ENCODE peak calls at places on chromosome 1, in five cellular contexts. D, N, U, S and A are unnamed samples.

GRCh38 chr1:8389962-8390535 is 72.1 kb downstream of the SLC45A1 start:
- DNase-seq in N (no peak), S (no peak), U (no peak), D (no peak), A (no peak)

GRCh38 chr1:172442404-172442803 is 1.5 kb downstream of the PIGC start:
- DNase-seq in U (no peak), D (no peak), S (no peak), N (no peak), A (no peak)

GRCh38 chr1:227299688-227300087 is 18.6 kb downstream of the CDC42BPA start:
- DNase-seq in S (no peak), N (no peak), U (peak; percentile 41), D (no peak), A (no peak)

GRCh38 chr1:159168043-159168442 is 3.4 kb upstream of the CADM3 start:
- DNase-seq in D (no peak), S (no peak), N (no peak), U (no peak), A (no peak)

GRCh38 chr1:4581807-4582206 is 72.6 kb upstream of the AJAP1 start:
- DNase-seq in U (no peak), D (no peak), N (no peak), S (no peak), A (no peak)

GRCh38 chr1:231584117-231584516 is 42.5 kb upstream of the DISC1 start:
- DNase-seq in S (no peak), N (no peak), D (no peak), U (peak; percentile 82), A (no peak)

GRCh38 chr1:40618108-40618507 is 47.4 kb downstream of the RIMS3 start:
- DNase-seq in D (no peak), S (no peak), N (no peak), U (no peak), A (no peak)

GRCh38 chr1:12056331-12056841 is 6.7 kb upstream of the TNFRSF8 start:
- DNase-seq in N (no peak), D (no peak), S (no peak), U (no peak), A (no peak)

GRCh38 chr1:179971563-179972496 is 17.2 kb downstream of the CEP350 start:
- DNase-seq in S (no peak), U (no peak), N (no peak), D (no peak), A (no peak)

GRCh38 chr1:172637522-172637921 is 21.4 kb upstream of the FASLG start:
- DNase-seq in D (no peak), U (peak; percentile 58), S (no peak), N (no peak), A (no peak)

GRCh38 chr1:117846674-117847425 is 82.6 kb downstream of the GDAP2 start:
- DNase-seq in S (no peak), U (no peak), D (no peak), N (no peak), A (no peak)

GRCh38 chr1:12386130-12386529 is 156.3 kb downstream of the VPS13D start:
- DNase-seq in N (no peak), U (no peak), D (no peak), S (no peak), A (no peak)

GRCh38 chr1:36285450-36286101 is 20.6 kb upstream of the SH3D21 start:
- DNase-seq in S (no peak), N (no peak), U (peak; percentile 94), D (peak; percentile 42), A (no peak)

GRCh38 chr1:220701974-220702373 is 11.8 kb downstream of the C1orf115 start:
- DNase-seq in N (no peak), S (no peak), U (no peak), D (no peak), A (no peak)

GRCh38 chr1:56473582-56474270 is 105.6 kb downstream of the PLPP3 start:
- DNase-seq in D (no peak), S (no peak), U (no peak), N (no peak), A (no peak)

GRCh38 chr1:185483647-185484450 is 166.8 kb upstream of the IVNS1ABP start:
- DNase-seq in N (no peak), S (no peak), U (peak; percentile 43), D (no peak), A (no peak)

GRCh38 chr1:53526451-53527101 is 67.4 kb downstream of the DMRTB1 start:
- DNase-seq in N (peak; percentile 57), U (peak; percentile 81), S (peak; percentile 90), D (peak; percentile 54), A (no peak)

GRCh38 chr1:98373055-98373454 is 288.5 kb upstream of the SNX7 start:
- DNase-seq in U (no peak), S (no peak), N (no peak), D (no peak), A (no peak)

GRCh38 chr1:218948446-218948845 is 225.2 kb upstream of the LYPLAL1 start:
- DNase-seq in D (no peak), N (no peak), U (no peak), S (no peak), A (no peak)

GRCh38 chr1:151639466-151639865 is 27.6 kb downstream of the SNX27 start:
- DNase-seq in U (peak; percentile 23), D (no peak), S (no peak), N (no peak), A (no peak)

GRCh38 chr1:21293537-21294265 is 3.4 kb upstream of the ECE1 start:
- DNase-seq in N (no peak), S (no peak), U (no peak), D (no peak), A (peak; percentile 86)

GRCh38 chr1:184524248-184524647 is 137.4 kb downstream of the C1orf21 start:
- DNase-seq in S (no peak), U (no peak), D (no peak), N (no peak), A (no peak)

GRCh38 chr1:17869826-17870225 is 114.7 kb downstream of the ACTL8 start:
- DNase-seq in N (no peak), U (peak; percentile 25), D (no peak), S (no peak), A (no peak)

GRCh38 chr1:104182251-104182650 is 432.6 kb downstream of the AMY1C start:
- DNase-seq in N (no peak), S (no peak), U (no peak), D (no peak), A (no peak)

GRCh38 chr1:15965228-15965767 is 10.6 kb downstream of the ZBTB17 start:
- DNase-seq in S (peak; percentile 54), D (no peak), N (no peak), U (peak; percentile 46), A (no peak)

GRCh38 chr1:49817681-49818080 is 206.1 kb downstream of the AGBL4 start:
- DNase-seq in S (no peak), N (no peak), U (no peak), D (no peak), A (no peak)

GRCh38 chr1:225871374-225872074 is 10.7 kb downstream of the TMEM63A start:
- DNase-seq in S (peak; percentile 49), U (no peak), N (no peak), D (no peak), A (peak; percentile 32)

GRCh38 chr1:10652626-10653025 is 143.8 kb downstream of the CASZ1 start:
- DNase-seq in D (no peak), N (peak; percentile 58), S (no peak), U (no peak), A (no peak)

GRCh38 chr1:195158091-195158490 is 1450.1 kb downstream of the KCNT2 start:
- DNase-seq in D (no peak), N (no peak), U (no peak), S (no peak), A (no peak)

DNA sequence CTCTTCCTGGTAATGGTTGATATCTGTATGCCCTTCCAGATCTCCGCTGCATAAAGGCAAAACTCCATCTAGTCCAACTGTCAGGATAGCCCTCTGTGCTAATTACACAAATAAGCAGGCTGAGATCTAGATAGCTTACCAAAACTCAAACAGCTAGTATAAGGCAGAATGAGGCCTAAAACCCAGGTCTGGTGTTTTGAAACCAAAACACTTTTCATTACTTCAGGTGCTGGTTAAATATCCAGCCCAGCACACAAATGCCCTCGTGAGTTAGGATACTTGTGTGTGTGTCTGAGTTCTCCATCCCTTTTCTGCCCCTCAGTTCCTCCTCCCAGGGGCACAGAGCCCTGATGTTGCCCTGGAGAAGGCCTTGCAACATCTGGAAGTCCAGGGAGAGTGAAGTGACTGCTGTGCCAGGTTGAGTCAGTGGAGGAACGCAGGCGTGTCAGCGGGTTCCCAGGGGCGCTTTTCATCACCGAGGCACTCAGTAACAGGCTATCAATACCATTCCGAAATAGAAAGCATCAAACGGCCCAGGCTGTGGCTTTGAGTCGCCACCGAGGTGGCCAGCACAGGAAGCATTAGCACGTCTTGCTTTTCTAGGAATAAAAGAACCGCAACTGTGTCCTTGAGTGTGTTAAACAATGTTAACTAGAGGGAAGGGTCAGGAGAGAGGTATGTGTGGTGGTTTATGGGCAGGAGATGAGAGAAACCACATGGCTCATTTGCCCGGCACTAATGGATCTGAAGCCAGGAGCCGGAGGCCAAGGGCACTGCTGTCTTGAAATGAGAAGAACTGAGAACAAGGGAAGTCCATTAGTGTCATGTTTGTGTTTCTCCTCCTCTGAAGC is 90.7 kb upstream of the WLS start:
- DNase-seq in U (peak; percentile 63), N (no peak), D (peak; percentile 66), S (no peak), A (no peak)
- H3K27ac ChIP-seq in U (peak overlapping the region; percentile 53), N (no peak overlapping the region), D (peak overlapping the region; percentile 8), S (no peak overlapping the region), A (no peak overlapping the region)

GRCh38 chr1:192983349-192983980 is 75.7 kb downstream of the UCHL5 start:
- DNase-seq in N (no peak), D (no peak), U (no peak), S (no peak), A (no peak)

GRCh38 chr1:192980856-192981255 is 78.3 kb downstream of the UCHL5 start:
- DNase-seq in N (no peak), D (no peak), S (no peak), U (no peak), A (no peak)

GRCh38 chr1:192986110-192986747 is 72.9 kb downstream of the UCHL5 start:
- DNase-seq in N (no peak), U (no peak), D (no peak), S (no peak), A (no peak)

GRCh38 chr1:192979542-192979941 is 79.6 kb downstream of the UCHL5 start:
- DNase-seq in S (no peak), D (no peak), N (no peak), U (no peak), A (no peak)

GRCh38 chr1:192984058-192984457 is 75.1 kb downstream of the UCHL5 start:
- DNase-seq in N (no peak), D (no peak), S (no peak), U (no peak), A (no peak)
- H3K27ac ChIP-seq in N (no peak overlapping the region), D (no peak overlapping the region), S (no peak overlapping the region), U (no peak overlapping the region), A (no peak overlapping the region)

DNA sequence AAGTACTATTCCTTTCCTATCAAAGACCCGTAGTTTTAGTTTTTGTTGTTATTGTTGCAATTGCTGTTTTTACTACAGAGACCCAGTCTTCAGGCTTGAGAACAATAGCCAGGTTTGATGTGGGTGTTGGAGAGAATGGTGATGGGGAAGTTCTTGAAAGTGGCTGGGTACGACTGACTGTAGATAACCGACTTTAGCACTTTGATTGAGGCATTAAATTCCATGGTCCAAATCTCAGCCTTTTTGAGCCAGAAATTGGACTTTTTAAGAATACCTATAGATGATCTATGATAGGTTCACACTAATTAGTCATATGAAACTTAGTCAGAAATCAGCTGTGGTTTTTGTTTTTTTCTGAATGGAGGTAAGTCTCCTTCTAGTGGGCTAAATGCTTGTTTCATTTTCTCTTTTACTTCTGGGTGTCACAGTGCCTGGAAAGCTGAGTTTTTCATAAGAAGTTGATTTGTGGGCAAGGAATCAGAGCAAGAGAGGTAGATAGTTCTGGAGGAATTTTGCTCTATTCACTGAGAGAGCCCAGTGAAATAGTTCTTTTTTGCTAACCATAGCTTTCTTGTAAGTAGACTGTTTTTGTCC is 2.8 kb downstream of the PPIH start:
- DNase-seq in U (no peak), N (no peak), D (no peak), S (no peak), A (no peak)
- H3K27ac ChIP-seq in U (no peak overlapping the region), N (no peak overlapping the region), D (no peak overlapping the region), S (no peak overlapping the region), A (no peak overlapping the region)

GRCh38 chr1:202349263-202349928 is 897 bp downstream of the PPP1R12B start:
- DNase-seq in U (peak; percentile 75), S (no peak), N (no peak), D (no peak), A (no peak)
- H3K27ac ChIP-seq in U (peak overlapping the region; percentile 96), S (peak overlapping the region; percentile 89), N (peak overlapping the region; percentile 85), D (no peak overlapping the region), A (peak overlapping the region; percentile 88)